ENCODE peak calls at places on chromosome 10, in seven cellular contexts. One of them, this sample, is unnamed.

GRCh38 chr10:24821986-24822385 is 98.3 kb upstream of the ARHGAP21 start:
- DNase-seq in fibroblast of lung: peak
- DNase-seq in retinal pigment epithelial cell: peak
- DNase-seq in stromal cell of bone marrow: peak
- DNase-seq in stimulated activated naive CD8-positive, alpha-beta T cell treated with anti-CD3 and anti-CD28 coated beads, Interleukin-15, Interleukin-2, amounts not matched to agents 100 U/mL and 50 U/mL, for 24 hours: no peak
- DNase-seq in effector memory CD4-positive, alpha-beta T cell: no peak
- DNase-seq in AG10803: peak
- DNase-seq in this sample: peak

GRCh38 chr10:7913122-7913872 is 95.0 kb downstream of the TAF3 start:
- DNase-seq in fibroblast of lung: no peak
- DNase-seq in AG10803: no peak
- DNase-seq in stimulated activated naive CD8-positive, alpha-beta T cell treated with anti-CD3 and anti-CD28 coated beads, Interleukin-15, Interleukin-2, amounts not matched to agents 100 U/mL and 50 U/mL, for 24 hours: no peak
- DNase-seq in retinal pigment epithelial cell: no peak
- DNase-seq in stromal cell of bone marrow: no peak
- DNase-seq in effector memory CD4-positive, alpha-beta T cell: no peak
- DNase-seq in this sample: no peak

GRCh38 chr10:133608855-133609254 is 17.7 kb downstream of the FRG2B start:
- DNase-seq in stimulated activated naive CD8-positive, alpha-beta T cell treated with anti-CD3 and anti-CD28 coated beads, Interleukin-15, Interleukin-2, amounts not matched to agents 100 U/mL and 50 U/mL, for 24 hours: no peak
- DNase-seq in stromal cell of bone marrow: peak
- DNase-seq in retinal pigment epithelial cell: no peak
- DNase-seq in AG10803: peak
- DNase-seq in effector memory CD4-positive, alpha-beta T cell: no peak
- DNase-seq in fibroblast of lung: peak
- DNase-seq in this sample: peak

GRCh38 chr10:43211030-43211429 is 55.8 kb downstream of the RASGEF1A start:
- DNase-seq in retinal pigment epithelial cell: no peak
- DNase-seq in stimulated activated naive CD8-positive, alpha-beta T cell treated with anti-CD3 and anti-CD28 coated beads, Interleukin-15, Interleukin-2, amounts not matched to agents 100 U/mL and 50 U/mL, for 24 hours: peak
- DNase-seq in fibroblast of lung: peak
- DNase-seq in stromal cell of bone marrow: no peak
- DNase-seq in AG10803: no peak
- DNase-seq in effector memory CD4-positive, alpha-beta T cell: no peak
- DNase-seq in this sample: no peak

GRCh38 chr10:70772627-70773026 is 12.6 kb downstream of the TBATA start:
- DNase-seq in retinal pigment epithelial cell: no peak
- DNase-seq in effector memory CD4-positive, alpha-beta T cell: no peak
- DNase-seq in stromal cell of bone marrow: no peak
- DNase-seq in AG10803: no peak
- DNase-seq in stimulated activated naive CD8-positive, alpha-beta T cell treated with anti-CD3 and anti-CD28 coated beads, Interleukin-15, Interleukin-2, amounts not matched to agents 100 U/mL and 50 U/mL, for 24 hours: no peak
- DNase-seq in fibroblast of lung: no peak
- DNase-seq in this sample: no peak

GRCh38 chr10:30759423-30759822 is 129.9 kb upstream of the LYZL2 start:
- DNase-seq in fibroblast of lung: peak
- DNase-seq in AG10803: no peak
- DNase-seq in retinal pigment epithelial cell: no peak
- DNase-seq in stimulated activated naive CD8-positive, alpha-beta T cell treated with anti-CD3 and anti-CD28 coated beads, Interleukin-15, Interleukin-2, amounts not matched to agents 100 U/mL and 50 U/mL, for 24 hours: no peak
- DNase-seq in stromal cell of bone marrow: no peak
- DNase-seq in effector memory CD4-positive, alpha-beta T cell: no peak
- DNase-seq in this sample: no peak

GRCh38 chr10:24652381-24652957 is 71.2 kb downstream of the ARHGAP21 start:
- DNase-seq in stimulated activated naive CD8-positive, alpha-beta T cell treated with anti-CD3 and anti-CD28 coated beads, Interleukin-15, Interleukin-2, amounts not matched to agents 100 U/mL and 50 U/mL, for 24 hours: no peak
- DNase-seq in retinal pigment epithelial cell: no peak
- DNase-seq in fibroblast of lung: no peak
- DNase-seq in stromal cell of bone marrow: no peak
- DNase-seq in AG10803: no peak
- DNase-seq in effector memory CD4-positive, alpha-beta T cell: no peak
- DNase-seq in this sample: no peak

GRCh38 chr10:104485632-104486031 is 132.0 kb downstream of the CFAP58 start:
- DNase-seq in stimulated activated naive CD8-positive, alpha-beta T cell treated with anti-CD3 and anti-CD28 coated beads, Interleukin-15, Interleukin-2, amounts not matched to agents 100 U/mL and 50 U/mL, for 24 hours: no peak
- DNase-seq in effector memory CD4-positive, alpha-beta T cell: no peak
- DNase-seq in retinal pigment epithelial cell: no peak
- DNase-seq in stromal cell of bone marrow: no peak
- DNase-seq in fibroblast of lung: no peak
- DNase-seq in AG10803: no peak
- DNase-seq in this sample: peak

GRCh38 chr10:128062837-128063563 is 63.2 kb downstream of the MKI67 start:
- DNase-seq in stimulated activated naive CD8-positive, alpha-beta T cell treated with anti-CD3 and anti-CD28 coated beads, Interleukin-15, Interleukin-2, amounts not matched to agents 100 U/mL and 50 U/mL, for 24 hours: peak
- DNase-seq in AG10803: no peak
- DNase-seq in stromal cell of bone marrow: no peak
- DNase-seq in fibroblast of lung: no peak
- DNase-seq in effector memory CD4-positive, alpha-beta T cell: peak
- DNase-seq in retinal pigment epithelial cell: no peak
- DNase-seq in this sample: peak

GRCh38 chr10:7610651-7611389 is 55.9 kb downstream of the ITIH5 start:
- DNase-seq in stimulated activated naive CD8-positive, alpha-beta T cell treated with anti-CD3 and anti-CD28 coated beads, Interleukin-15, Interleukin-2, amounts not matched to agents 100 U/mL and 50 U/mL, for 24 hours: no peak
- DNase-seq in AG10803: peak
- DNase-seq in effector memory CD4-positive, alpha-beta T cell: no peak
- DNase-seq in retinal pigment epithelial cell: no peak
- DNase-seq in fibroblast of lung: peak
- DNase-seq in stromal cell of bone marrow: peak
- DNase-seq in this sample: peak

GRCh38 chr10:96619803-96620773 is 33.3 kb upstream of the TM9SF3 start:
- DNase-seq in AG10803: no peak
- DNase-seq in retinal pigment epithelial cell: peak
- DNase-seq in stimulated activated naive CD8-positive, alpha-beta T cell treated with anti-CD3 and anti-CD28 coated beads, Interleukin-15, Interleukin-2, amounts not matched to agents 100 U/mL and 50 U/mL, for 24 hours: no peak
- DNase-seq in stromal cell of bone marrow: peak
- DNase-seq in effector memory CD4-positive, alpha-beta T cell: no peak
- DNase-seq in fibroblast of lung: peak
- DNase-seq in this sample: no peak

GRCh38 chr10:133307776-133308430 is 769 bp downstream of the TUBGCP2 start:
- DNase-seq in fibroblast of lung: peak
- DNase-seq in effector memory CD4-positive, alpha-beta T cell: peak
- DNase-seq in stimulated activated naive CD8-positive, alpha-beta T cell treated with anti-CD3 and anti-CD28 coated beads, Interleukin-15, Interleukin-2, amounts not matched to agents 100 U/mL and 50 U/mL, for 24 hours: peak
- DNase-seq in AG10803: peak
- DNase-seq in stromal cell of bone marrow: peak
- DNase-seq in retinal pigment epithelial cell: no peak
- DNase-seq in this sample: peak

GRCh38 chr10:102461187-102462054 is 10.1 kb upstream of the C10orf95 start:
- DNase-seq in retinal pigment epithelial cell: peak
- DNase-seq in AG10803: peak
- DNase-seq in fibroblast of lung: peak
- DNase-seq in stimulated activated naive CD8-positive, alpha-beta T cell treated with anti-CD3 and anti-CD28 coated beads, Interleukin-15, Interleukin-2, amounts not matched to agents 100 U/mL and 50 U/mL, for 24 hours: peak
- DNase-seq in stromal cell of bone marrow: peak
- DNase-seq in effector memory CD4-positive, alpha-beta T cell: peak
- DNase-seq in this sample: peak

GRCh38 chr10:1116051-1116450 is 59.9 kb downstream of the WDR37 start:
- DNase-seq in retinal pigment epithelial cell: no peak
- DNase-seq in fibroblast of lung: no peak
- DNase-seq in AG10803: no peak
- DNase-seq in stimulated activated naive CD8-positive, alpha-beta T cell treated with anti-CD3 and anti-CD28 coated beads, Interleukin-15, Interleukin-2, amounts not matched to agents 100 U/mL and 50 U/mL, for 24 hours: no peak
- DNase-seq in stromal cell of bone marrow: no peak
- DNase-seq in effector memory CD4-positive, alpha-beta T cell: no peak
- DNase-seq in this sample: no peak

GRCh38 chr10:60426425-60426824 is 36.8 kb upstream of the ANK3 start:
- DNase-seq in AG10803: peak
- DNase-seq in fibroblast of lung: peak
- DNase-seq in retinal pigment epithelial cell: peak
- DNase-seq in effector memory CD4-positive, alpha-beta T cell: no peak
- DNase-seq in stromal cell of bone marrow: peak
- DNase-seq in stimulated activated naive CD8-positive, alpha-beta T cell treated with anti-CD3 and anti-CD28 coated beads, Interleukin-15, Interleukin-2, amounts not matched to agents 100 U/mL and 50 U/mL, for 24 hours: no peak
- DNase-seq in this sample: no peak

GRCh38 chr10:62587011-62587410 is 212.8 kb downstream of the ZNF365 start:
- DNase-seq in stimulated activated naive CD8-positive, alpha-beta T cell treated with anti-CD3 and anti-CD28 coated beads, Interleukin-15, Interleukin-2, amounts not matched to agents 100 U/mL and 50 U/mL, for 24 hours: no peak
- DNase-seq in retinal pigment epithelial cell: no peak
- DNase-seq in fibroblast of lung: peak
- DNase-seq in effector memory CD4-positive, alpha-beta T cell: no peak
- DNase-seq in AG10803: no peak
- DNase-seq in stromal cell of bone marrow: no peak
- DNase-seq in this sample: no peak

GRCh38 chr10:8060010-8060703 is 5.7 kb downstream of the GATA3 start:
- DNase-seq in effector memory CD4-positive, alpha-beta T cell: peak
- DNase-seq in AG10803: peak
- DNase-seq in fibroblast of lung: peak
- DNase-seq in stromal cell of bone marrow: no peak
- DNase-seq in stimulated activated naive CD8-positive, alpha-beta T cell treated with anti-CD3 and anti-CD28 coated beads, Interleukin-15, Interleukin-2, amounts not matched to agents 100 U/mL and 50 U/mL, for 24 hours: peak
- DNase-seq in retinal pigment epithelial cell: peak
- DNase-seq in this sample: no peak

GRCh38 chr10:76036410-76036940 is 605.1 kb downstream of the LRMDA start:
- DNase-seq in stimulated activated naive CD8-positive, alpha-beta T cell treated with anti-CD3 and anti-CD28 coated beads, Interleukin-15, Interleukin-2, amounts not matched to agents 100 U/mL and 50 U/mL, for 24 hours: peak
- DNase-seq in effector memory CD4-positive, alpha-beta T cell: no peak
- DNase-seq in retinal pigment epithelial cell: no peak
- DNase-seq in fibroblast of lung: peak
- DNase-seq in AG10803: peak
- DNase-seq in stromal cell of bone marrow: peak
- DNase-seq in this sample: peak

GRCh38 chr10:132476146-132477065 is 61.2 kb upstream of the INPP5A start:
- DNase-seq in effector memory CD4-positive, alpha-beta T cell: no peak
- DNase-seq in fibroblast of lung: no peak
- DNase-seq in stromal cell of bone marrow: no peak
- DNase-seq in retinal pigment epithelial cell: no peak
- DNase-seq in stimulated activated naive CD8-positive, alpha-beta T cell treated with anti-CD3 and anti-CD28 coated beads, Interleukin-15, Interleukin-2, amounts not matched to agents 100 U/mL and 50 U/mL, for 24 hours: no peak
- DNase-seq in AG10803: no peak
- DNase-seq in this sample: no peak

GRCh38 chr10:116866987-116867595 is 17.8 kb downstream of the ENO4 start:
- DNase-seq in retinal pigment epithelial cell: no peak
- DNase-seq in AG10803: peak
- DNase-seq in effector memory CD4-positive, alpha-beta T cell: no peak
- DNase-seq in fibroblast of lung: peak
- DNase-seq in stromal cell of bone marrow: no peak
- DNase-seq in stimulated activated naive CD8-positive, alpha-beta T cell treated with anti-CD3 and anti-CD28 coated beads, Interleukin-15, Interleukin-2, amounts not matched to agents 100 U/mL and 50 U/mL, for 24 hours: no peak
- DNase-seq in this sample: peak

This sample was measured in mesendoderm.